ENCODE peak calls at places on chromosomes 12 and 14, in nine cellular contexts. Z is GM23338; D is fibroblast of lung; O is heart left ventricle; X is A549; T is transverse colon; R is CD8-positive, alpha-beta memory T cell; J is tibial nerve; H is lower lobe of right lung. F is an unnamed sample. For H3K4me1, the result is how much of the 10 kb centered on the place peaks cover.

GRCh38 chr12:92356405-92356804 is 210.8 kb upstream of the BTG1 start:
- DNase-seq in Z (no peak), T (no peak), R (no peak), J (no peak), O (no peak), D (no peak), H (no peak), X (no peak), F (no peak)

GRCh38 chr12:75805905-75806304 is 225.7 kb downstream of the PHLDA1 start:
- DNase-seq in R (no peak), O (no peak), D (no peak), X (no peak), Z (no peak), H (no peak), T (no peak), J (no peak), F (no peak)

GRCh38 chr12:32115404-32116104 is 8.9 kb downstream of the BICD1 start:
- DNase-seq in J (peak), T (peak), H (no peak), Z (no peak), D (peak), X (peak), O (peak), R (no peak), F (no peak)

GRCh38 chr12:94498073-94498472 is 38.4 kb upstream of the CEP83 start:
- DNase-seq in D (no peak), X (no peak), J (no peak), H (no peak), T (no peak), O (no peak), R (no peak), Z (peak), F (no peak)

GRCh38 chr14:89207925-89208328 is 209.1 kb downstream of the FOXN3 start:
- DNase-seq in O (no peak), J (no peak), D (no peak), R (no peak), Z (peak), H (no peak), T (no peak), X (no peak), F (no peak)

GRCh38 chr12:101642115-101643067 is 47.6 kb downstream of the MYBPC1 start:
- DNase-seq in X (no peak), Z (peak), O (no peak), T (peak), J (no peak), D (no peak), R (no peak), H (peak), F (no peak)

GRCh38 chr14:102731871-102732800 is 45.1 kb upstream of the TRAF3 start:
- DNase-seq in J (no peak), O (peak), H (no peak), X (no peak), R (no peak), D (no peak), Z (no peak), T (no peak), F (no peak)

GRCh38 chr12:27178723-27179398 is 65.2 kb upstream of the STK38L start:
- DNase-seq in Z (no peak), J (no peak), R (no peak), O (no peak), H (no peak), T (no peak), X (no peak), D (peak), F (no peak)

GRCh38 chr12:37547611-37548010 is 769.0 kb upstream of the ALG10B start:
- DNase-seq in R (no peak), T (no peak), J (no peak), D (no peak), Z (no peak), O (no peak), X (no peak), H (no peak), F (no peak)

GRCh38 chr12:70556179-70556869 is 80.9 kb downstream of the PTPRB start:
- DNase-seq in O (no peak), X (no peak), J (no peak), H (no peak), T (no peak), R (no peak), D (no peak), Z (no peak), F (no peak)

GRCh38 chr14:37197421-37198272 is at the start of gene MIPOL1:
- DNase-seq in O (peak), X (peak), H (peak), D (peak), T (peak), R (no peak), Z (peak), J (peak), F (no peak)

GRCh38 chr12:51371295-51371953 is 19.8 kb downstream of the GALNT6 start:
- DNase-seq in X (peak), Z (peak), O (peak), T (peak), R (no peak), J (no peak), D (peak), H (no peak), F (no peak)

GRCh38 chr12:1329784-1330474 is 264.5 kb downstream of the FBXL14 start:
- DNase-seq in T (no peak), O (no peak), Z (no peak), R (no peak), J (no peak), H (no peak), D (no peak), X (no peak), F (no peak)

GRCh38 chr12:121581681-121582439 is 1.0 kb upstream of the KDM2B start:
- DNase-seq in O (no peak), D (peak), Z (no peak), H (no peak), T (peak), J (no peak), X (no peak), R (no peak), F (peak)

GRCh38 chr12:51913071-51914033 is 6.0 kb downstream of the ACVRL1 start:
- DNase-seq in O (no peak), R (no peak), H (no peak), T (no peak), X (no peak), D (no peak), J (no peak), Z (peak), F (no peak)

GRCh38 chr14:26414103-26414502 is 183.7 kb downstream of the NOVA1 start:
- DNase-seq in Z (no peak), D (no peak), X (no peak), J (no peak), R (no peak), H (no peak), O (no peak), T (no peak), F (no peak)

GRCh38 chr12:31106101-31106803 is 32.6 kb downstream of the DDX11 start:
- DNase-seq in T (no peak), J (no peak), O (no peak), H (no peak), Z (no peak), R (no peak), X (no peak), D (no peak), F (no peak)

GRCh38 chr14:61751475-61751989 is 10.7 kb upstream of the SNAPC1 start:
- DNase-seq in R (no peak), O (no peak), Z (no peak), D (no peak), H (no peak), J (no peak), T (no peak), X (no peak), F (no peak)

GRCh38 chr14:67166450-67166853 is 22.8 kb upstream of the GARIN2 start:
- DNase-seq in J (no peak), Z (peak), X (no peak), T (peak), H (no peak), R (no peak), O (no peak), D (peak), F (peak)

GRCh38 chr12:42322567-42322966 is 3.3 kb downstream of the ZCRB1 start:
- DNase-seq in D (no peak), T (no peak), Z (no peak), O (no peak), R (no peak), X (no peak), J (no peak), H (no peak), F (no peak)

GRCh38 chr14:35708072-35708471 is 101.0 kb downstream of the RALGAPA1 start:
- DNase-seq in T (no peak), H (no peak), R (no peak), D (no peak), O (no peak), Z (no peak), X (no peak), J (no peak), F (no peak)

GRCh38 chr12:13452955-13453570 is 256.5 kb downstream of the EMP1 start:
- DNase-seq in Z (no peak), O (no peak), R (no peak), X (no peak), D (no peak), H (no peak), J (no peak), T (no peak), F (no peak)

GRCh38 chr12:46547421-46548340 is 175.1 kb upstream of the SLC38A2 start:
- DNase-seq in H (no peak), D (no peak), T (no peak), R (no peak), O (no peak), J (no peak), X (no peak), Z (no peak), F (no peak)

GRCh38 chr14:58884442-58884841 is 246.7 kb downstream of the DACT1 start:
- DNase-seq in O (no peak), R (no peak), Z (peak), D (no peak), X (no peak), J (no peak), T (no peak), H (no peak), F (no peak)

GRCh38 chr12:131050463-131051154 is 96.9 kb downstream of the ADGRD1 start:
- DNase-seq in Z (no peak), O (no peak), T (no peak), J (no peak), D (no peak), X (no peak), R (no peak), H (peak), F (no peak)

GRCh38 chr14:104072586-104072985 is 12.9 kb upstream of the ASPG start:
- DNase-seq in J (no peak), O (no peak), X (no peak), Z (no peak), R (no peak), D (no peak), H (no peak), T (no peak), F (no peak)

GRCh38 chr12:2247109-2247508 is 194.3 kb downstream of the CACNA1C start:
- DNase-seq in H (no peak), R (no peak), X (no peak), D (no peak), O (no peak), T (no peak), Z (no peak), J (no peak), F (no peak)

GRCh38 chr12:100737168-100737567 is 57.4 kb upstream of the ANO4 start:
- DNase-seq in O (no peak), J (no peak), R (no peak), Z (peak), H (no peak), T (no peak), D (no peak), X (no peak), F (no peak)

DNA sequence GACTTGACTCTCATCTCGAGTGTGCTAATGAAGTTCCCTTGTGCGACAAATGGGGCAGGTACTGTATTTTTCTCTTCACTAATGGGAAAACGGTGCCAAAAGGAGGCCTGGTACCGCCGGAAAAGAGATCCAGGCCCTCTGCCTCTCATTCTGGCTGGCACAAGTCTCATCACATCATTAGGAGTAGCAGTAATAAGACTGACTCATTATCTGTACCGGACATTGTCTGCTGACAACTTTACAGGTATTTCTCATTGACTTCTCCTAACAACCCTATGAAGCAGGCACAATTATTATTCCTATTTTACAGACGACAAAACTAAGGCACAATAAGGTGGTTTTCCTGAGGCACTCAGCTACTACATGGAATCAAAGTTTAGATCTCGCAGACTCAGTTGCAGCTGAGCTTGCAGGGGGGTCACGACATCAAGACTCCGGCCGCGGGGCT is 651 bp downstream of the APPL2 start:
- DNase-seq in D (no peak), T (no peak), O (no peak), H (no peak), Z (no peak), R (no peak), J (no peak), X (peak), F (no peak)
- H3K4me1 ChIP-seq in D (under half), T (under half), O (half or more), H (under half), Z (under half), R (under half), J (under half), X (under half), F (under half)

GRCh38 chr12:127169321-127170270 is 1097.4 kb upstream of the TMEM132C start:
- DNase-seq in X (no peak), R (no peak), Z (no peak), O (no peak), T (no peak), J (no peak), D (no peak), H (no peak), F (no peak)
- H3K4me1 ChIP-seq in X (under half), R (under half), Z (under half), O (under half), T (under half), J (under half), D (under half), H (under half), F (under half)

DNA sequence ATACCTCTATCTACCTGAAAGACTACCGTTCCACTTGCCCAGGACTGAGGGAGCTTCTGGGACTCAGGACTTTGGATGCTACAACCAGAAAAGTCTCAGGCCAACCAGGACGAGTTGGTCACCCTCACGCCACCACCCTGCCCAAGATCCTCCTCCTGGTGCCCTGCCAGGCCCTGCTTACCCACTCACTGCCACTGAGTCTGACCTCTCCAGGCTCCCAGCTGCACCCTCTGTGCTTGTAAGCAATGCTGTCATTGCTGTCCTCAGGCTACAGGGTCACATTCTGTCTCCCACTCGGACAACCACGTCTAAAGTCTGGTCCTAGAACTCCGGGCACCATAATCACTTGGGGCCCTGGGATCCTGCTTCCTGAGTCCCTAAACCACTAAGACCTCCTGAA is 9.2 kb downstream of the TTC7B start:
- DNase-seq in D (no peak), T (no peak), H (no peak), O (no peak), R (no peak), Z (no peak), X (no peak), J (no peak), F (no peak)
- H3K4me1 ChIP-seq in D (under half), T (under half), H (under half), O (under half), R (under half), Z (under half), X (under half), J (under half), F (under half)

DNA sequence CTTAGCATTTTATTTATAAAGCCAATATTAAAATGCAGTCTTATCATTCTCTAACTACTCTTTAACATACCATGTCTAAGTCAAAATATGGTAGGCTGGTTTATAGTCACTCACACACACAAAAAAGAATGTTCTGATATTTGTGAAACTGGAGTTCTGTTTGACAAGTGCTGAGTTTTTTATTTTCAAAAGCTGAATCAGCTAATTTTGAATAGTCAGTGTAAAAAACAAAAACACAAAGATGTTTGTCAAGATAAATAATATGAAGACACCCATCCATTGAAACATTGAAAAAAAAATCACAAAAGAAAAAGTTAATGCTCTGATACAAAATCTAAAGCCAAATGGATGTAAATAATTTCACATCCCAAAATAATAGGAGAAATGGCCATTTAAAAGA is 231.5 kb downstream of the MED13L start:
- DNase-seq in R (no peak), T (no peak), H (no peak), Z (no peak), D (no peak), J (no peak), X (no peak), O (no peak), F (no peak)
- H3K4me1 ChIP-seq in R (under half), T (under half), H (under half), Z (under half), D (under half), J (under half), X (under half), O (half or more), F (under half)

DNA sequence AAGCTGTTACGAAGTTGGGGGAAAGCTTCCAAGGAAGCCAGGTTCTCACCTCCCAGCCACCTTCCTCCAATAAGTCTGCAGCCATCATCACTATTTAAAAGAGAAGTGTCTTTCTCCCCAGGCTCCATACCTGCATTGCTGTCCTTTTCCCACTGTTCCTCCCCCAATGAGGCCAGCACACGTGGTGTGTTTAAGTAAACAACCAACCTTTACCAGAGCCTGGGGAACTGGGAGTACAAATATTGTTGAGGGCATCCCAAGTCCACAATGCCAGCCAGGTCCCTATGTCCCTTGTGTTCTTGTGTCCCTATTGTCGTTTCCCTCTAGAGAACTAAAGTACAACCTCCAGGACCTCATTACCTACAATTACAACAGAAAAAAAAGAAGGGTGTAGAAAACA is 49.2 kb upstream of the PNMA1 start:
- DNase-seq in T (peak), X (no peak), O (no peak), J (no peak), H (peak), Z (no peak), D (no peak), R (no peak), F (no peak)
- H3K4me1 ChIP-seq in T (half or more), X (half or more), O (half or more), J (half or more), H (half or more), Z (under half), D (under half), R (half or more), F (half or more)

DNA sequence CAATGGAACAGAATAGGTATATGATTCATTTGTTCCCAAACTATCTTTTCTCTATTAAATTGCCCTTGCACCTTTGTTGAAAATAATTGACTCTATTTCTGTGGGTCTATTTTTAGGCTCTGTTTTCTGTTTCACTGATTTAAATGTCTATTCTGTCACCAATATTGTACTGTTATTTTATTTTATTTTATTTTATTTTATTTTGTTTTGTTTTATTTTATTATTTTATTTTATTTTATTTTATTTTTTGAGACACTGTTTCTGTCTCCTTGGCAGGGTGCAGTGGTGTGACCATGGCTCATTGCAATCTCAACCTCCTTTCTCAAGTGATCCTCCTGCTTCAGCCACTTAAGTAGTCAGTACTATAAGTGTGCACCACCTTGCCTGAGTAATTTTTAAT is 34.9 kb downstream of the OR4N2 start:
- DNase-seq in H (no peak), T (no peak), O (no peak), D (no peak), J (no peak), X (no peak), R (no peak), Z (no peak), F (no peak)
- H3K4me1 ChIP-seq in H (under half), T (under half), O (under half), D (under half), J (under half), X (under half), R (under half), Z (under half), F (under half)

GRCh38 chr14:77158175-77158908 is 16.8 kb upstream of the ZDHHC22 start:
- DNase-seq in Z (peak), X (no peak), D (peak), T (no peak), O (no peak), H (no peak), J (no peak), R (no peak), F (no peak)
- H3K4me1 ChIP-seq in Z (under half), X (under half), D (under half), T (under half), O (under half), H (under half), J (under half), R (under half), F (under half)

GRCh38 chr14:99592394-99592793 is 11.6 kb downstream of the CCDC85C start:
- DNase-seq in X (no peak), Z (no peak), D (no peak), H (no peak), J (no peak), T (no peak), R (no peak), O (no peak), F (no peak)
- H3K4me1 ChIP-seq in X (half or more), Z (under half), D (under half), H (half or more), J (under half), T (half or more), R (under half), O (half or more), F (under half)

DNA sequence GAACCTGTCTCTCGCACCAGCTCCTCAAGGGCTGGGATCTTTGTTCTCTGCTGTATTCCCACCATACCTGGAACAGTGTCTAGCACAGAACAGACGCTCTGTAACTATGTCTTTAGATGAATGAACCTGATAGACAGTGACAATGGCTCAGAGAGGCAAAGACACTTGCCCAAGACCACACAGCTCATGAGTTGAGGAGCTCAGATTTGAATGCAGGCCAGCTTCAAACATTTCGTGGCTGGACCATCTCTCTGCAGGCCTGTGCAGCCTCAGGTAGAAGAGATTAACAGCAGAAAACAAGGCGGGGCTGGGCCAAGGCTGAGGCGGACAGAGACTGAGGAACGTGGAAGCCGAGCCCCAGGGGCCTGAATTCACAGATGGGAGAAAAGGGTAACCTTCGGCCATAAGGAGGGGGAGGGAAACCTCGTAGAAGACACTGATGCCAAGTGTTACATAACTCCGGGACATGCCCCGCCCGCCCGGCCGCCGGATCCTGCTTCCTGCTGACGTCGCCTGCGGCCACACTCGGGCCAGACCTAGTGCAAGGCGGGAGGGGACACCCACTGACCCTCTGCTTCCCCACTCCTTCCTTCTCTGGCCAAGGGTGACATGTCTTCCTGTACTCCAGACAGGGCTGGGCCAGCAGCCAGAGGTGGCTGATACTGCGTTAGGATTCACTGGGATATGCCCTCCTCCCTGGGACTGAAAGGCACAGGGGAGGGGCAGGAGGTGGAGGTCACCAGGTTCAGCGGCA is 86.7 kb downstream of the RFLNA start:
- DNase-seq in R (no peak), X (peak), D (peak), T (peak), J (peak), H (peak), Z (no peak), O (peak), F (no peak)
- H3K4me1 ChIP-seq in R (under half), X (half or more), D (half or more), T (under half), J (under half), H (half or more), Z (under half), O (half or more), F (under half)

GRCh38 chr12:68632486-68632885 is 21.8 kb downstream of the RAP1B start:
- DNase-seq in R (no peak), O (no peak), T (no peak), H (no peak), Z (no peak), X (no peak), D (no peak), J (no peak), F (no peak)
- H3K4me1 ChIP-seq in R (half or more), O (half or more), T (under half), H (half or more), Z (under half), X (under half), D (under half), J (under half), F (half or more)

F was measured in CD4-positive, alpha-beta memory T cell.